ENCODE peak calls at places on chromosome 1, in eight cellular contexts. R is suprapubic skin, B is HFFc6, K is head of caudate nucleus, N is HS-27A, W is hepatic stellate cell, O is T-cell, F is GM12864. J is an unnamed sample.
A peak's percentile ranks its signal among the peaks of the same experiment; 100 is the strongest.

GRCh38 chr1:21703318-21703963 is 34.3 kb upstream of the RAP1GAP start:
- DNase-seq in W (peak; percentile 8), O (no peak), F (no peak), N (no peak), R (no peak), B (peak; percentile 90), K (no peak), J (no peak)

GRCh38 chr1:151546006-151546925 is 6.2 kb downstream of the TUFT1 start:
- DNase-seq in R (no peak), O (no peak), F (no peak), N (no peak), W (no peak), B (no peak), K (no peak), J (no peak)

GRCh38 chr1:234208791-234209190 is 164.5 kb upstream of the COA6 start:
- DNase-seq in K (no peak), R (no peak), O (no peak), F (no peak), W (no peak), B (no peak), N (no peak), J (no peak)

GRCh38 chr1:23568608-23569383 is 9.5 kb upstream of the ID3 start:
- DNase-seq in B (no peak), F (no peak), R (no peak), N (no peak), K (no peak), W (no peak), O (no peak), J (no peak)

GRCh38 chr1:39016604-39017171 is 9.5 kb upstream of the NDUFS5 start:
- DNase-seq in N (no peak), R (no peak), F (no peak), B (no peak), O (no peak), K (no peak), W (no peak), J (no peak)

GRCh38 chr1:153804112-153804511 is 28.9 kb downstream of the SLC27A3 start:
- DNase-seq in R (no peak), B (no peak), W (no peak), O (no peak), N (no peak), F (no peak), K (no peak), J (no peak)

GRCh38 chr1:21869620-21870121 is 57.6 kb downstream of the LDLRAD2 start:
- DNase-seq in R (peak; percentile 88), W (peak; percentile 99), F (no peak), N (peak; percentile 93), O (no peak), K (peak; percentile 61), B (peak; percentile 95), J (no peak)

GRCh38 chr1:231544943-231545592 is 16.6 kb downstream of the TSNAX start:
- DNase-seq in O (no peak), W (no peak), R (no peak), B (no peak), F (no peak), K (no peak), N (no peak), J (no peak)

GRCh38 chr1:35505911-35506798 is 51.0 kb downstream of the KIAA0319L start:
- DNase-seq in K (no peak), W (peak; percentile 72), N (peak; percentile 17), F (peak; percentile 36), B (peak; percentile 93), O (peak; percentile 34), R (no peak), J (peak; percentile 67)

GRCh38 chr1:90313756-90314155 is 318.8 kb downstream of the ZNF326 start:
- DNase-seq in K (no peak), F (no peak), N (no peak), W (no peak), B (no peak), O (no peak), R (no peak), J (no peak)

GRCh38 chr1:181490276-181490675 is 7.0 kb downstream of the CACNA1E start:
- DNase-seq in B (no peak), F (no peak), R (no peak), W (no peak), N (no peak), K (no peak), O (no peak), J (no peak)

GRCh38 chr1:117612517-117613248 is 6.8 kb downstream of the TENT5C start:
- DNase-seq in R (no peak), B (peak; percentile 83), O (no peak), K (no peak), W (peak; percentile 79), N (no peak), F (no peak), J (no peak)

GRCh38 chr1:98027044-98027443 is 106.2 kb upstream of the DPYD start:
- DNase-seq in F (no peak), N (no peak), R (no peak), O (no peak), B (no peak), W (no peak), K (no peak), J (no peak)

GRCh38 chr1:110916669-110917306 is 43.8 kb downstream of the CD53 start:
- DNase-seq in W (no peak), R (no peak), F (peak; percentile 24), N (peak; percentile 22), K (no peak), B (peak; percentile 41), O (no peak), J (no peak)

GRCh38 chr1:38073926-38074677 is 27.5 kb upstream of the POU3F1 start:
- DNase-seq in O (no peak), B (no peak), F (no peak), R (no peak), K (no peak), N (no peak), W (no peak), J (no peak)

GRCh38 chr1:77514871-77515776 is 167.3 kb downstream of the ZZZ3 start:
- DNase-seq in W (peak; percentile 37), O (no peak), K (peak; percentile 61), N (peak; percentile 69), B (peak; percentile 81), R (no peak), F (no peak), J (no peak)

GRCh38 chr1:10814312-10814711 is 17.9 kb upstream of the CASZ1 start:
- DNase-seq in K (no peak), F (no peak), O (no peak), R (no peak), W (no peak), N (no peak), B (no peak), J (no peak)

GRCh38 chr1:116330342-116330652 is 42.7 kb upstream of the ATP1A1 start:
- DNase-seq in N (no peak), K (no peak), W (no peak), B (no peak), O (no peak), R (no peak), F (no peak), J (no peak)

GRCh38 chr1:228448372-228448771 is 31.7 kb upstream of the TRIM17 start:
- DNase-seq in W (no peak), K (no peak), N (no peak), B (no peak), R (no peak), O (no peak), F (no peak), J (no peak)

GRCh38 chr1:111998332-111998731 is 8.9 kb upstream of the KCND3 start:
- DNase-seq in R (no peak), F (no peak), B (no peak), K (no peak), W (no peak), O (no peak), N (no peak), J (no peak)

GRCh38 chr1:109947582-109948284 is 36.8 kb upstream of the AHCYL1 start:
- DNase-seq in F (no peak), K (no peak), N (no peak), R (no peak), O (no peak), B (no peak), W (no peak), J (no peak)

GRCh38 chr1:186967659-186968394 is 139.1 kb downstream of the PLA2G4A start:
- DNase-seq in O (no peak), F (no peak), R (no peak), B (peak; percentile 52), K (no peak), W (no peak), N (no peak), J (no peak)

GRCh38 chr1:94855307-94855700 is 35.1 kb downstream of the SLC44A3 start:
- DNase-seq in N (no peak), W (no peak), O (no peak), F (no peak), K (no peak), R (no peak), B (peak; percentile 66), J (no peak)

GRCh38 chr1:19734056-19734455 is 65.7 kb downstream of the TMCO4 start:
- DNase-seq in F (no peak), R (no peak), O (no peak), N (no peak), B (no peak), K (no peak), W (no peak), J (no peak)

GRCh38 chr1:175629318-175629694 is 114.1 kb downstream of the TNR start:
- DNase-seq in K (no peak), O (no peak), F (no peak), R (no peak), W (no peak), B (no peak), N (no peak), J (no peak)

GRCh38 chr1:65812065-65812464 is 19.4 kb downstream of the PDE4B start:
- DNase-seq in F (peak; percentile 96), N (peak; percentile 81), B (peak; percentile 85), K (no peak), R (no peak), O (no peak), W (peak; percentile 40), J (peak; percentile 85)

GRCh38 chr1:27526569-27527222 is 36.7 kb upstream of the WASF2 start:
- DNase-seq in N (no peak), K (no peak), W (no peak), B (no peak), R (no peak), O (no peak), F (no peak), J (no peak)

GRCh38 chr1:247841796-247842195 is at the start of gene OR11L1:
- DNase-seq in F (no peak), N (no peak), K (no peak), W (no peak), R (no peak), O (no peak), B (no peak), J (no peak)

GRCh38 chr1:15322648-15323350 is 75.8 kb downstream of the FHAD1 start:
- DNase-seq in N (no peak), B (no peak), W (no peak), R (peak; percentile 37), O (no peak), F (no peak), K (no peak), J (no peak)

GRCh38 chr1:6495041-6495441 is 3.6 kb upstream of the PLEKHG5 start:
- DNase-seq in N (no peak), B (no peak), F (no peak), W (no peak), O (no peak), K (peak; percentile 67), R (no peak), J (no peak)

J was measured in GM06990.